ENCODE peak calls at places on chromosomes 6 and 20, in four cellular contexts. Q is H9, H is mesendoderm, C is H1. B is an unnamed sample.

GRCh38 chr20:1241456-1241855 is 15.6 kb downstream of the RAD21L1 start:
- DNase-seq in H (peak; percentile 49), C (no peak), Q (no peak), B (no peak)

GRCh38 chr6:128630213-128630612 is 109.8 kb upstream of the PTPRK start:
- DNase-seq in Q (no peak), C (no peak), H (no peak), B (no peak)

GRCh38 chr20:13648291-13648690 is 9.6 kb upstream of the TASP1 start:
- DNase-seq in H (no peak), C (no peak), Q (no peak), B (no peak)

GRCh38 chr20:48169650-48170049 is 384.4 kb upstream of the SULF2 start:
- DNase-seq in Q (no peak), H (no peak), C (no peak), B (no peak)

GRCh38 chr6:81487489-81487888 is 265.0 kb downstream of the TENT5A start:
- DNase-seq in H (peak; percentile 14), C (no peak), Q (no peak), B (peak; percentile 62)

GRCh38 chr20:43941476-43942212 is 27.0 kb downstream of the TOX2 start:
- DNase-seq in Q (no peak), H (no peak), C (no peak), B (peak; percentile 39)

GRCh38 chr6:1070085-1070521 is 241.8 kb upstream of the FOXQ1 start:
- DNase-seq in H (peak; percentile 61), Q (no peak), C (no peak), B (peak; percentile 36)

GRCh38 chr6:26129656-26130055 is 42.4 kb downstream of the HFE start:
- DNase-seq in C (no peak), H (no peak), Q (no peak), B (peak; percentile 52)

GRCh38 chr20:63536241-63536977 is 767 bp downstream of the PTK6 start:
- DNase-seq in C (no peak), H (no peak), Q (no peak), B (peak; percentile 29)

GRCh38 chr6:157194110-157194509 is 129.2 kb downstream of the TMEM242 start:
- DNase-seq in Q (no peak), H (no peak), C (no peak), B (no peak)

GRCh38 chr6:161507375-161507774 is 233.5 kb upstream of the AGPAT4 start:
- DNase-seq in C (no peak), H (no peak), Q (no peak), B (no peak)

GRCh38 chr6:79946773-79947190 is 571 bp downstream of the ELOVL4 start:
- DNase-seq in Q (peak; percentile 34), C (peak; percentile 69), H (peak; percentile 61), B (peak; percentile 18)

GRCh38 chr6:13453771-13454251 is 33.6 kb downstream of the GFOD1 start:
- DNase-seq in H (no peak), C (no peak), Q (no peak), B (peak; percentile 49)

GRCh38 chr6:169539176-169539897 is 162.5 kb downstream of the WDR27 start:
- DNase-seq in Q (no peak), C (no peak), H (no peak), B (peak; percentile 70)

GRCh38 chr6:43180985-43181384 is 1.0 kb upstream of the CUL9 start:
- DNase-seq in C (no peak), Q (no peak), H (peak; percentile 52), B (peak; percentile 19)

DNA sequence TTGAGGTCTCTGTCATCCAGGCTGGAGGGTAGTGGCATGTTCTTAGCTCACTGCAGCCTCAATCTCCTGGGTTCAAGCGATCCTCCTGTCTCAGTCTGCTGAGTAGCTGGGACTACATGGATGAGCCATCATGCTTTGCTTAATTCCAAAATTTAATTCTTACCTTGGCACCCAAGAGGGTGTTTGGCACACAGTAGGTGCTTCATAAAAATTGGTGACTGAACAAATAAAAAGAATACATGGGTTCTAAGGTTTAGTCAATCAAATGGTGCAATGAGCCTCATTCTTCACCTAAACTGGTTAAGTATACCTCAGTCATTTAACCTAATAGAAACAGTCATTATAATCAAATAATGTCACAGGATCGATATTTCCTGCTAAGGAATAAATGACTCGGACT is 170.4 kb downstream of the GMPR start:
- DNase-seq in C (no peak), Q (no peak), H (no peak), B (no peak)
- H3K56ac ChIP-seq in C (no peak overlapping the region), Q (no peak overlapping the region), H (no peak overlapping the region), B (no peak overlapping the region)

DNA sequence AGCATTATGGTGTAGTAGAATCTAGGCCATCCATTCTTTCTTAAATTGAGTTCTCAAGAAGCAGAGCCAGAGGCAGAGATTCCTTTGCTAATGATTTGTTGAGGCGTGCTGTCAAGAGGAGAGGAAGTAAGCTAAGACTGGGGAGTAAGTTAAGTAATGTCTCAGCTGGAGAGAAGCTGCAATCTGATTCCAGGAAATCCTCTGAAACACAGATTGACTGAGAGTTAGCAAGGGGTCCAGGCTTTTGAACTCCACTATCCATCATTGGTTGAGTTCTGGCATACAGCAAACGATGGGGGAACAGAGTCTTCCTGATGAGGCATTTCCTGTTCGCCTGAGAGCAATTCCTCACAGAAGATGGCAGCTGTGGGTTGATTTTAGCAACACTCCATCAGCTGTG is 207.4 kb upstream of the RAB32 start:
- DNase-seq in C (no peak), Q (no peak), H (peak; percentile 33), B (no peak)
- H3K56ac ChIP-seq in C (no peak overlapping the region), Q (no peak overlapping the region), H (no peak overlapping the region), B (no peak overlapping the region)

DNA sequence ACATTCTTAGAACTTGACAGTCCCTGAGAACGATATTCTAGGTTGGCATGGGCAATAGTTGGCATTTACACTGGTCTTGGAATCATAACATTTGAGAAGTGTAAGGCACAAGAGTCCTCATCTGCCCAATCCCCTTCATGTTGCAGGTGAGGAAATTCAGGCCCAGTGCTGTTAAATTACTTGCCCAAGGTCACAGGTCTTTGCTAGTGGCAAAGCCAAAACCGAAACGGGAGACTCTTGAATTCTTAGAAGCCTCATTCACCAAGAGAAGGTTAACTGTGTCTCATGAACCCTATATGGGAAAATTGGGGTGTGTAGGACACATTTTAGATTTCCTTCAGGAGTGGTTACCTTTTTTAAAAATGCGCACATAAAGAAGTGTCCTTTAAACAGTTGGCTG is 7.2 kb downstream of the E2F3 start:
- DNase-seq in C (no peak), H (no peak), Q (no peak), B (no peak)
- H3K56ac ChIP-seq in C (no peak overlapping the region), H (no peak overlapping the region), Q (no peak overlapping the region), B (no peak overlapping the region)

GRCh38 chr20:45211569-45212474 is 5.0 kb downstream of the SEMG1 start:
- DNase-seq in C (no peak), Q (no peak), H (no peak), B (no peak)
- H3K56ac ChIP-seq in C (no peak overlapping the region), Q (no peak overlapping the region), H (no peak overlapping the region), B (no peak overlapping the region)

GRCh38 chr6:73200247-73200646 is 25.0 kb downstream of the KHDC1L start:
- DNase-seq in H (no peak), C (no peak), Q (no peak), B (no peak)

GRCh38 chr6:73203098-73203497 is 22.2 kb downstream of the KHDC1L start:
- DNase-seq in C (no peak), Q (no peak), H (no peak), B (peak; percentile 40)

GRCh38 chr6:73200735-73201134 is 24.6 kb downstream of the KHDC1L start:
- DNase-seq in C (no peak), H (no peak), Q (no peak), B (peak; percentile 6)

GRCh38 chr6:73207221-73207837 is 18.0 kb downstream of the KHDC1L start:
- DNase-seq in Q (no peak), C (no peak), H (no peak), B (no peak)

DNA sequence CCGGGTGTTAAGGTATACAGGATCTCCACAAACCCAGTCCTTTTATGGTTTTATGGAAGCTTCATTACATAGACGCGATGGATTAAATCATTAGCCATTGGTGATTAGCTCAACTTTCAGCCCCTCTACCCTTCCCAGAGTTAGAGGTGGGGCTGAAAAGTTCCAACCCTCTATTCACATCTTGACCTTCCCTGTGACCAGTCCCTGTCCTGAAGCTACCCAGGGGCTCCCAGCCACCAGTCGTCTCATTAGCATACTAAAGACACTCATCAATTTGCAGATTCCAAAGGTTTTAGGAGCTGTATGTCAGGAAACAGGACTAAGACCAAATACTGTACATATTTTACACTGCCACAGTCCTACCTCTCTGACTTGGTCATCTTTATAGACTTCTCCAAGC is 21.0 kb downstream of the KHDC1L start:
- DNase-seq in H (no peak), C (no peak), Q (no peak), B (no peak)
- H3K56ac ChIP-seq in H (no peak overlapping the region), C (no peak overlapping the region), Q (no peak overlapping the region), B (no peak overlapping the region)

GRCh38 chr6:152057832-152058498 is 250.5 kb downstream of the ESR1 start:
- DNase-seq in H (no peak), C (no peak), Q (no peak), B (no peak)
- H3K56ac ChIP-seq in H (no peak overlapping the region), C (no peak overlapping the region), Q (no peak overlapping the region), B (no peak overlapping the region)

GRCh38 chr20:52754366-52754765 is 217.8 kb upstream of the TSHZ2 start:
- DNase-seq in C (no peak), Q (no peak), H (no peak), B (no peak)
- H3K56ac ChIP-seq in C (no peak overlapping the region), Q (no peak overlapping the region), H (no peak overlapping the region), B (no peak overlapping the region)

B was measured in IMR-90.